ENCODE peak calls at places on chromosome 5, in seven cellular contexts. V is neuronal stem cell, P is H1, O is mesenchymal stem cell, R is H9, E is IMR-90, N is trophoblast cell. Y is an unnamed sample. For H3K4me1, the result is how much of the 10 kb centered on the place peaks cover.

GRCh38 chr5:100110497-100110896 is 424.7 kb upstream of the FAM174A start:
- DNase-seq in V (no peak), P (no peak), O (no peak), R (no peak), E (no peak), N (no peak), Y (no peak)

GRCh38 chr5:1019001-1019651 is 10.5 kb downstream of the NKD2 start:
- DNase-seq in V (no peak), P (no peak), O (no peak), R (no peak), E (no peak), N (no peak), Y (no peak)

GRCh38 chr5:82967072-82967471 is 110.1 kb downstream of the TMEM167A start:
- DNase-seq in V (no peak), P (no peak), O (no peak), R (no peak), E (no peak), N (no peak), Y (no peak)

GRCh38 chr5:138659121-138659520 is 83.9 kb upstream of the HSPA9 start:
- DNase-seq in V (no peak), P (no peak), O (no peak), R (no peak), E (no peak), N (no peak), Y (no peak)

GRCh38 chr5:177507165-177507564 is 2.5 kb downstream of the DOK3 start:
- DNase-seq in V (no peak), P (no peak), O (peak), R (no peak), E (no peak), N (peak), Y (peak)

GRCh38 chr5:126868961-126869451 is 92.1 kb downstream of the LMNB1 start:
- DNase-seq in V (peak), P (no peak), O (no peak), R (peak), E (peak), N (peak), Y (peak)

GRCh38 chr5:62521319-62521718 is 57.3 kb upstream of the LRRC70 start:
- DNase-seq in V (no peak), P (no peak), O (no peak), R (no peak), E (no peak), N (no peak), Y (no peak)

GRCh38 chr5:133408322-133408721 is 204.0 kb downstream of the FSTL4 start:
- DNase-seq in V (no peak), P (no peak), O (no peak), R (no peak), E (no peak), N (no peak), Y (no peak)

GRCh38 chr5:138177936-138178515 is 404 bp downstream of the BRD8 start:
- DNase-seq in V (no peak), P (no peak), O (peak), R (no peak), E (peak), N (peak), Y (peak)

GRCh38 chr5:106699198-106699597 is 971.5 kb downstream of the EFNA5 start:
- DNase-seq in V (no peak), P (peak), O (no peak), R (peak), E (no peak), N (no peak), Y (peak)

GRCh38 chr5:74919487-74919886 is 53.3 kb upstream of the FAM169A start:
- DNase-seq in V (peak), P (no peak), O (peak), R (no peak), E (peak), N (peak), Y (peak)

GRCh38 chr5:61123145-61123544 is 39.1 kb downstream of the SMIM15 start:
- DNase-seq in V (no peak), P (no peak), O (no peak), R (no peak), E (no peak), N (no peak), Y (no peak)

GRCh38 chr5:57037355-57037754 is 85.4 kb upstream of the MIER3 start:
- DNase-seq in V (no peak), P (peak), O (no peak), R (peak), E (no peak), N (no peak), Y (peak)

GRCh38 chr5:74371621-74372020 is 268.9 kb downstream of the ENC1 start:
- DNase-seq in V (no peak), P (no peak), O (no peak), R (no peak), E (no peak), N (peak), Y (no peak)

GRCh38 chr5:33837301-33837700 is 54.5 kb downstream of the ADAMTS12 start:
- DNase-seq in V (no peak), P (no peak), O (no peak), R (no peak), E (no peak), N (no peak), Y (no peak)

GRCh38 chr5:76953551-76954382 is 922 bp downstream of the CRHBP start:
- DNase-seq in V (peak), P (no peak), O (peak), R (peak), E (no peak), N (no peak), Y (peak)

GRCh38 chr5:136769093-136769492 is 403.7 kb upstream of the TRPC7 start:
- DNase-seq in V (no peak), P (no peak), O (no peak), R (no peak), E (no peak), N (no peak), Y (no peak)

GRCh38 chr5:176870110-176870591 is 29.0 kb downstream of the HK3 start:
- DNase-seq in V (peak), P (peak), O (peak), R (peak), E (peak), N (peak), Y (peak)

GRCh38 chr5:133113331-133114061 is 61.7 kb downstream of the HSPA4 start:
- DNase-seq in V (no peak), P (no peak), O (no peak), R (no peak), E (peak), N (peak), Y (no peak)

GRCh38 chr5:107968465-107968864 is 297.7 kb upstream of the EFNA5 start:
- DNase-seq in V (no peak), P (no peak), O (no peak), R (no peak), E (peak), N (no peak), Y (no peak)

GRCh38 chr5:115842952-115843351 is 1.2 kb downstream of the AP3S1 start:
- DNase-seq in V (no peak), P (no peak), O (no peak), R (no peak), E (no peak), N (no peak), Y (no peak)

GRCh38 chr5:94613583-94613982 is 4.8 kb downstream of the KIAA0825 start:
- DNase-seq in V (no peak), P (no peak), O (peak), R (no peak), E (peak), N (no peak), Y (peak)

GRCh38 chr5:132055808-132056609 is 4.4 kb upstream of the IL3 start:
- DNase-seq in V (no peak), P (no peak), O (no peak), R (peak), E (no peak), N (no peak), Y (no peak)

GRCh38 chr5:106314221-106314824 is 1356.4 kb downstream of the EFNA5 start:
- DNase-seq in V (no peak), P (no peak), O (no peak), R (no peak), E (peak), N (no peak), Y (no peak)

GRCh38 chr5:161047024-161047423 is 195.0 kb upstream of the ATP10B start:
- DNase-seq in V (no peak), P (no peak), O (no peak), R (no peak), E (no peak), N (no peak), Y (no peak)

GRCh38 chr5:57696906-57697590 is 214.4 kb upstream of the ACTBL2 start:
- DNase-seq in V (no peak), P (no peak), O (no peak), R (no peak), E (peak), N (no peak), Y (no peak)

GRCh38 chr5:23352437-23352836 is 155.0 kb upstream of the PRDM9 start:
- DNase-seq in V (no peak), P (peak), O (peak), R (peak), E (no peak), N (peak), Y (peak)

GRCh38 chr5:148205865-148206264 is 3.0 kb downstream of the SPINK6 start:
- DNase-seq in V (no peak), P (no peak), O (no peak), R (no peak), E (no peak), N (no peak), Y (no peak)

GRCh38 chr5:148206620-148207019 is 3.8 kb downstream of the SPINK6 start:
- DNase-seq in V (no peak), P (no peak), O (no peak), R (no peak), E (no peak), N (no peak), Y (no peak)

GRCh38 chr5:148205044-148205813 is 2.4 kb downstream of the SPINK6 start:
- DNase-seq in V (no peak), P (no peak), O (no peak), R (no peak), E (no peak), N (no peak), Y (no peak)

GRCh38 chr5:148209151-148209550 is 6.3 kb downstream of the SPINK6 start:
- DNase-seq in V (no peak), P (no peak), O (no peak), R (no peak), E (no peak), N (no peak), Y (no peak)

DNA sequence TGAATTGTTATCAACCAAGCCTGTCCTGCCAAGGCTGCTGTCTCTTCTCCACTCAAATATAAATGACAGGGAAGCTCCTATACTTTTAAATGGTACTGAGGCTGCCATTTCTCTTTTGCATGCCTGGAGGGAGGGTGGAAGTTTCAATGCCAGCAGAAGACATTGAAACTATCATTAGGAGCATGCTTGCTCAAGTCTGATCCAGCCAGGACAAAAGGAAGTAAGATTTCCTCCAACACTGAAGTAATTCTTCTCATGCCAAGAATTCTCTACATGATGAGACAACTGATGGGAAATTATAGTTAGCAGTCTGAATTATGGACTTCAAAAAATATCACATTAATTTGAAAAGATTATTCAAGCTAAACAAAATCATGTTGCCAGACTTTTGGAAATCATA is 5.4 kb downstream of the SPINK6 start:
- DNase-seq in V (no peak), P (no peak), O (no peak), R (no peak), E (no peak), N (no peak), Y (no peak)
- H2BK5ac ChIP-seq in V (no peak), P (no peak), O (no peak), R (no peak), E (no peak), N (no peak), Y (no peak)

GRCh38 chr5:158543539-158544387 is 556.0 kb downstream of the EBF1 start:
- DNase-seq in V (no peak), P (no peak), O (peak), R (no peak), E (peak), N (no peak), Y (no peak)
- H3K4me1 ChIP-seq in V (under half), P (under half), O (under half), R (under half), E (under half), N (under half), Y (under half)

GRCh38 chr5:167725741-167726140 is 565.7 kb upstream of the WWC1 start:
- DNase-seq in V (no peak), P (no peak), O (no peak), R (no peak), E (no peak), N (no peak), Y (no peak)
- H3K23ac ChIP-seq in V (no peak), P (no peak), O (no peak), R (no peak), E (no peak), N (no peak), Y (no peak)

DNA sequence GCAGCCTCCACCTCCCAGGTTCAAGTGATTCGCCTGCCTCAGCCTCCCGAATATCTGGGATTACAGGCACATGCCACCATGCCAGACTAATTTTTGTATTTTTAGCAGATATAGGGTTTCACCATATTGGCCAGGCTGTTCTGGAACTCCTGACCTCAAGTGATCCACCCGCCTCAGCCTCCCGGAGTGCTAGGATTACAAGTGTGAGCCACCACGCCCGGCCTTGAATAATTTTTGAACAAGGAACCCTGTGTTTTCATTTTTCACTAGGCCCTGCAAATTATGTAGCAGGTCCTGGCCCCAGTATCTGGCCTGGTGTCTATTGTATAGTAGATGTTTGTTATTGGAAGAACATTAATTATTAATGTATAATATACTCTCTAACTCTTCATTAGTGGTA is 140.7 kb downstream of the PIK3R1 start:
- DNase-seq in V (no peak), P (no peak), O (no peak), R (no peak), E (no peak), N (no peak), Y (no peak)
- H2BK5ac ChIP-seq in V (no peak), P (no peak), O (no peak), R (no peak), E (no peak), N (no peak), Y (no peak)

GRCh38 chr5:97914483-97914882 is 731.4 kb upstream of the RIOK2 start:
- DNase-seq in V (no peak), P (no peak), O (no peak), R (no peak), E (no peak), N (no peak), Y (no peak)

GRCh38 chr5:97919719-97920118 is 736.7 kb upstream of the RIOK2 start:
- DNase-seq in V (no peak), P (no peak), O (no peak), R (no peak), E (no peak), N (no peak), Y (no peak)

GRCh38 chr5:97918057-97918456 is 735.0 kb upstream of the RIOK2 start:
- DNase-seq in V (no peak), P (no peak), O (no peak), R (no peak), E (no peak), N (no peak), Y (no peak)

GRCh38 chr5:97918614-97919013 is 735.6 kb upstream of the RIOK2 start:
- DNase-seq in V (no peak), P (no peak), O (no peak), R (no peak), E (no peak), N (no peak), Y (no peak)

DNA sequence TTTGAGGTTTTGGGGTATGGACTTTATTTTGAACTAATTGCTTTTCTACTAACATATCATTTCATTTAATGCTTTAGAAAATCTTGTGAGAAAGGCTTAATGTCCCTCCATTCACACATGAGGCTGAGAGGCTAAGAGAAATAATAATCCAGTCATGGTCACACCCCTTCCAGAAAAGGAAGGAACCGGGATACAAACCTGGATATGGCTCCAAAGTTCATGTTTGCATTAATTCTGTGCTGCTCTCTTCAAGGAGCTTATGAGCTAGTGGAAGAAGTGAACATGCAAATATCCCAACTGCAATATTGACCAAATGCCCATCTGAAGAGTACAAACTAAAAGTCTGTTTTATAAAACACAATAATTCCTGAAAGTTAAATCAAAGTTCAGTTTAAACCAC is 732.1 kb upstream of the RIOK2 start:
- DNase-seq in V (no peak), P (no peak), O (no peak), R (no peak), E (no peak), N (no peak), Y (no peak)
- H3K4me1 ChIP-seq in V (under half), P (under half), O (under half), R (under half), E (under half), N (under half), Y (under half)

GRCh38 chr5:163248333-163248732 is 189.1 kb upstream of the CCNG1 start:
- DNase-seq in V (no peak), P (no peak), O (no peak), R (no peak), E (no peak), N (no peak), Y (no peak)
- H3K23ac ChIP-seq in V (no peak), P (no peak), O (no peak), R (no peak), E (no peak), N (no peak), Y (no peak)

Y was measured in mesendoderm.